ENCODE peak calls at places on chromosomes 7 and 10, in five cellular contexts. N is ACHN; V is naive thymus-derived CD4-positive, alpha-beta T cell; L is osteocyte; Q is psoas muscle. D is an unnamed sample.

GRCh38 chr7:106329408-106329807 is 44.6 kb upstream of the NAMPT start:
- DNase-seq in V (no peak), Q (no peak), N (no peak), L (no peak), D (no peak)

GRCh38 chr10:28326516-28327493 is 23.9 kb upstream of the MPP7 start:
- DNase-seq in Q (peak), V (no peak), L (no peak), N (no peak), D (no peak)

GRCh38 chr7:5606235-5606634 is 175.2 kb downstream of the RNF216 start:
- DNase-seq in Q (no peak), L (no peak), V (no peak), N (no peak), D (no peak)

GRCh38 chr10:95181731-95182130 is 12.3 kb upstream of the ACSM6 start:
- DNase-seq in L (no peak), Q (no peak), V (no peak), N (no peak), D (no peak)

GRCh38 chr7:99380032-99380822 is 5.7 kb downstream of the ARPC1B start:
- DNase-seq in Q (no peak), L (no peak), N (no peak), V (peak), D (no peak)

GRCh38 chr10:1050555-1050954 is 1.6 kb upstream of the IDI1 start:
- DNase-seq in Q (no peak), L (no peak), N (no peak), V (peak), D (no peak)

GRCh38 chr10:124390788-124391187 is 27.9 kb downstream of the OAT start:
- DNase-seq in N (no peak), L (no peak), V (no peak), Q (no peak), D (peak)

GRCh38 chr7:157543276-157543675 is 206.5 kb downstream of the DNAJB6 start:
- DNase-seq in V (no peak), N (no peak), Q (peak), L (no peak), D (no peak)

GRCh38 chr7:77954773-77955562 is 156.4 kb downstream of the PHTF2 start:
- DNase-seq in N (no peak), L (no peak), V (no peak), Q (no peak), D (no peak)

GRCh38 chr10:74730246-74730645 is 96.2 kb upstream of the KAT6B start:
- DNase-seq in L (no peak), V (no peak), N (no peak), Q (no peak), D (no peak)

GRCh38 chr10:112218960-112219359 is 35.4 kb upstream of the GPAM start:
- DNase-seq in Q (no peak), N (no peak), V (no peak), L (no peak), D (no peak)

GRCh38 chr10:70492786-70493659 is 14.5 kb downstream of the PALD1 start:
- DNase-seq in V (no peak), Q (no peak), L (no peak), N (no peak), D (no peak)

GRCh38 chr10:110759523-110759922 is 112.2 kb upstream of the PDCD4 start:
- DNase-seq in L (no peak), N (no peak), V (no peak), Q (no peak), D (no peak)